ENCODE peak calls at places on chromosomes 16 and 17, in four cellular contexts. C is NCI-H146, H is fibroblast of the aortic adventitia, S is adrenal gland. X is an unnamed sample.

GRCh38 chr16:12024429-12024828 is 47.9 kb downstream of the SNX29 start:
- DNase-seq in C (peak; percentile 14), H (no peak), S (no peak), X (no peak)

GRCh38 chr17:76667786-76668453 is 24.4 kb upstream of the ST6GALNAC1 start:
- DNase-seq in C (no peak), H (no peak), S (no peak), X (no peak)

GRCh38 chr16:9536905-9537304 is 445.5 kb downstream of the HAPSTR1 start:
- DNase-seq in C (no peak), H (no peak), S (no peak), X (no peak)

GRCh38 chr17:869067-869466 is 86.9 kb downstream of the MRM3 start:
- DNase-seq in C (no peak), H (peak; percentile 80), S (peak; percentile 81), X (no peak)

GRCh38 chr16:24999088-24999670 is 16.0 kb downstream of the ARHGAP17 start:
- DNase-seq in C (no peak), H (no peak), S (no peak), X (no peak)

GRCh38 chr16:15434425-15435215 is at the start of gene BMERB1:
- DNase-seq in C (peak; percentile 85), H (peak; percentile 77), S (peak; percentile 47), X (no peak)

GRCh38 chr16:81623365-81624102 is 155.6 kb upstream of the PLCG2 start:
- DNase-seq in C (peak; percentile 29), H (peak; percentile 62), S (no peak), X (peak; percentile 25)

GRCh38 chr17:63178530-63178929 is 212.5 kb downstream of the TANC2 start:
- DNase-seq in C (no peak), H (peak; percentile 66), S (no peak), X (no peak)

GRCh38 chr16:12067714-12068401 is 91.3 kb downstream of the SNX29 start:
- DNase-seq in C (peak; percentile 73), H (peak; percentile 92), S (peak; percentile 73), X (no peak)

GRCh38 chr16:46970089-46970488 is 3.4 kb downstream of the DNAJA2 start:
- DNase-seq in C (no peak), H (no peak), S (peak; percentile 74), X (no peak)